ENCODE peak calls at places on chromosomes 1 and 21, in five cellular contexts. B is natural killer cell, K is AG04450, T is endothelial cell, V is progenitor cell of endocrine pancreas. J is an unnamed sample.

GRCh38 chr1:12556957-12557935 is 60.8 kb downstream of the DHRS3 start:
- DNase-seq in B (no peak), K (no peak), T (no peak), V (no peak), J (no peak)

GRCh38 chr1:5253036-5253435 is 598.6 kb downstream of the AJAP1 start:
- DNase-seq in B (no peak), K (no peak), T (no peak), V (no peak), J (no peak)

GRCh38 chr21:26597023-26597422 is 23.9 kb upstream of the CYYR1 start:
- DNase-seq in B (no peak), K (no peak), T (no peak), V (no peak), J (no peak)

GRCh38 chr21:33881689-33882440 is 33.7 kb downstream of the ATP5PO start:
- DNase-seq in B (no peak), K (no peak), T (no peak), V (no peak), J (no peak)

GRCh38 chr1:27868932-27869718 is 3.2 kb upstream of the THEMIS2 start:
- DNase-seq in B (peak; percentile 68), K (no peak), T (no peak), V (no peak), J (no peak)

GRCh38 chr1:36352910-36353878 is 29.7 kb upstream of the EVA1B start:
- DNase-seq in B (no peak), K (no peak), T (no peak), V (no peak), J (no peak)

GRCh38 chr1:186798960-186799688 is 29.6 kb upstream of the PLA2G4A start:
- DNase-seq in B (no peak), K (no peak), T (no peak), V (no peak), J (no peak)

GRCh38 chr1:168783424-168783823 is 54.4 kb upstream of the DPT start:
- DNase-seq in B (no peak), K (no peak), T (no peak), V (no peak), J (no peak)

GRCh38 chr1:226438007-226438406 is 30.1 kb upstream of the PARP1 start:
- DNase-seq in B (no peak), K (no peak), T (no peak), V (no peak), J (no peak)

GRCh38 chr1:76317299-76317913 is 242.9 kb downstream of the ST6GALNAC3 start:
- DNase-seq in B (no peak), K (no peak), T (no peak), V (no peak), J (no peak)

GRCh38 chr1:42916839-42917495 is 41.7 kb downstream of the SLC2A1 start:
- DNase-seq in B (no peak), K (no peak), T (no peak), V (no peak), J (no peak)

GRCh38 chr1:168637350-168637991 is 61.1 kb downstream of the XCL1 start:
- DNase-seq in B (no peak), K (no peak), T (peak; percentile 19), V (no peak), J (no peak)

GRCh38 chr21:26546698-26547097 is 26.4 kb downstream of the CYYR1 start:
- DNase-seq in B (no peak), K (no peak), T (peak; percentile 34), V (no peak), J (no peak)

GRCh38 chr1:98555814-98556213 is 105.7 kb upstream of the SNX7 start:
- DNase-seq in B (no peak), K (no peak), T (no peak), V (no peak), J (no peak)

GRCh38 chr1:196628838-196629237 is 20.6 kb upstream of the KCNT2 start:
- DNase-seq in B (no peak), K (no peak), T (no peak), V (no peak), J (no peak)

GRCh38 chr1:70745199-70745598 is 302.4 kb downstream of the PTGER3 start:
- DNase-seq in B (no peak), K (no peak), T (peak; percentile 12), V (no peak), J (no peak)

GRCh38 chr1:53395671-53396215 is 63.5 kb upstream of the DMRTB1 start:
- DNase-seq in B (no peak), K (no peak), T (no peak), V (no peak), J (no peak)

GRCh38 chr1:213070399-213070798 is 19.4 kb downstream of the RPS6KC1 start:
- DNase-seq in B (no peak), K (peak; percentile 57), T (no peak), V (no peak), J (no peak)

GRCh38 chr21:45270306-45270821 is 17.3 kb downstream of the POFUT2 start:
- DNase-seq in B (no peak), K (no peak), T (no peak), V (no peak), J (no peak)
- TF ChIP-seq CTCF in B (no peak), K (no peak), T (no peak), V (no peak), J (no peak)

GRCh38 chr1:2914702-2915101 is 106.6 kb upstream of the ACTRT2 start:
- DNase-seq in B (no peak), K (no peak), T (no peak), V (no peak), J (no peak)
- TF ChIP-seq CTCF in B (no peak), K (no peak), T (no peak), V (no peak), J (no peak)

DNA sequence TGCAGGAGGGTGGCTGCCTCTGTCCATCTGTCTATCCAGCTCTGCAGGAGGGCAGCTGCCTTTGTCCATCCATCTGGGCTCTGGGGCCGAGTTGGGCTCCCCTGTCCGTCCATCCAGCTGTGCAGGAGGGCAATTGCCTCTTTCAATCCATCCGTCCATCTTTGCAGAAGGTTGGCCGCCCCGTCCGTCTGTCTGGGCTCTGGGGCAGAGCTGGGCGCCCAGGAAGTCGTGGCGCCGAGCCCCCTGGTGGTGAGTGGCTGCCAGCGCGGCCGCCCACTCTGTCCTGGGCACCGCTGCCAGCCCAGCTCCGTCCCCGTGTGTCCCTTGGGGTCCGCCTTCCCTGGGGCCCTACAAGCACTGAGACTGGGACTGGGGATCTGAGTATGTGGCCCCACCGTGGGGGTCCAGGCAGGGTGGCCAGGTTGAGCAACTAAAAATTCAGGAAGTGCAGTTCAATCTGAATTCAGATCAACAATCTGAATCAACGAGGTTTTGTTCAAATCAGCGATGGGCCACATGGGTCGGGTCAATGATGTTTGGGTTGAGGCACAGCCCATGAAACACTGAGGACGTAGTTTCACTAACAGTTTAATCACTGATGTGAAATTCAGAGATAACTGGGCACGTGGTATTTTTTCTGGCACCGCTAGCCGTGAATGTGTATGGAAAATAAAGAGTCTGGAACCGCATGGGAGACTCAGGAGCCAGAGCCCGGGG is 99.1 kb upstream of the ACTRT2 start:
- DNase-seq in B (no peak), K (no peak), T (no peak), V (no peak), J (peak; percentile 25)
- TF ChIP-seq CTCF in B (peak; percentile 21), K (no peak), T (peak; percentile 42), V (no peak), J (no peak)

GRCh38 chr1:180169641-180170155 is 15.0 kb downstream of the QSOX1 start:
- DNase-seq in B (no peak), K (no peak), T (no peak), V (no peak), J (no peak)

GRCh38 chr1:180167721-180168467 is 13.2 kb downstream of the QSOX1 start:
- DNase-seq in B (no peak), K (no peak), T (no peak), V (no peak), J (no peak)

GRCh38 chr1:180167021-180167701 is 12.5 kb downstream of the QSOX1 start:
- DNase-seq in B (no peak), K (no peak), T (no peak), V (no peak), J (no peak)

GRCh38 chr1:180170569-180170968 is 15.9 kb downstream of the QSOX1 start:
- DNase-seq in B (no peak), K (no peak), T (no peak), V (no peak), J (no peak)

GRCh38 chr1:180168786-180169640 is 14.3 kb downstream of the QSOX1 start:
- DNase-seq in B (no peak), K (no peak), T (peak; percentile 67), V (no peak), J (no peak)
- TF ChIP-seq CTCF in B (peak; percentile 24), K (peak; percentile 54), T (peak; percentile 62), V (peak; percentile 80), J (no peak)

GRCh38 chr1:39917825-39918224 is 16.1 kb upstream of the MYCL start:
- DNase-seq in B (no peak), K (no peak), T (no peak), V (no peak), J (no peak)
- TF ChIP-seq CTCF in B (no peak), K (peak; percentile 45), T (no peak), V (no peak), J (no peak)

J was measured in activated B cell treated with CpG ODN at 0.5 μM for 24 hours.